ENCODE peak calls at places on chromosomes 4 and X, in six cellular contexts. I is SK-N-DZ, B is AML-193, Z is dorsolateral prefrontal cortex, W is kidney tubule cell, X is GM13976. S is an unnamed sample.

GRCh38 chr4:127586922-127587571 is 45.7 kb upstream of the INTU start:
- DNase-seq in I (peak), B (no peak), Z (no peak), W (peak), X (peak), S (peak)

GRCh38 chr4:173272987-173273386 is 61.2 kb downstream of the HMGB2 start:
- DNase-seq in I (no peak), B (no peak), Z (no peak), W (peak), X (no peak), S (no peak)

GRCh38 chrX:153303276-153304262 is 18.0 kb downstream of the PNMA6F start:
- DNase-seq in I (no peak), B (no peak), Z (no peak), W (no peak), X (no peak), S (no peak)

GRCh38 chrX:7191681-7192110 is 43.7 kb upstream of the PUDP start:
- DNase-seq in I (no peak), B (no peak), Z (no peak), W (peak), X (no peak), S (no peak)

GRCh38 chr4:10164877-10165283 is 48.3 kb upstream of the WDR1 start:
- DNase-seq in I (no peak), B (peak), Z (peak), W (peak), X (peak), S (no peak)

GRCh38 chr4:94116842-94117241 is 90.8 kb upstream of the SMARCAD1 start:
- DNase-seq in I (no peak), B (no peak), Z (no peak), W (no peak), X (no peak), S (no peak)

GRCh38 chr4:153434190-153434589 is 32.0 kb upstream of the TMEM131L start:
- DNase-seq in I (no peak), B (no peak), Z (no peak), W (no peak), X (no peak), S (no peak)

GRCh38 chr4:187286536-187286935 is 562.9 kb upstream of the FAT1 start:
- DNase-seq in I (no peak), B (no peak), Z (no peak), W (no peak), X (no peak), S (no peak)

GRCh38 chrX:30280428-30280827 is 28.8 kb downstream of the NR0B1 start:
- DNase-seq in I (no peak), B (no peak), Z (no peak), W (peak), X (no peak), S (no peak)

GRCh38 chrX:37993857-37994619 is 12.3 kb upstream of the SYTL5 start:
- DNase-seq in I (no peak), B (no peak), Z (no peak), W (peak), X (peak), S (peak)

GRCh38 chr4:111639876-111640275 is 505.4 kb upstream of the FAM241A start:
- DNase-seq in I (no peak), B (no peak), Z (no peak), W (peak), X (no peak), S (peak)

GRCh38 chr4:116132946-116133345 is 952.4 kb downstream of the TRAM1L1 start:
- DNase-seq in I (no peak), B (no peak), Z (no peak), W (no peak), X (no peak), S (no peak)

GRCh38 chr4:156255205-156255604 is 301.5 kb upstream of the CTSO start:
- DNase-seq in I (no peak), B (no peak), Z (no peak), W (no peak), X (no peak), S (no peak)

GRCh38 chr4:153532636-153533035 is 66.5 kb downstream of the TMEM131L start:
- DNase-seq in I (no peak), B (no peak), Z (no peak), W (no peak), X (no peak), S (no peak)

GRCh38 chr4:3285558-3286334 is 7.1 kb upstream of the RGS12 start:
- DNase-seq in I (no peak), B (peak), Z (peak), W (no peak), X (no peak), S (no peak)

GRCh38 chrX:119272882-119273806 is 37.1 kb downstream of the PGRMC1 start:
- DNase-seq in I (peak), B (no peak), Z (no peak), W (peak), X (peak), S (no peak)

GRCh38 chr4:164959896-164960295 is 17.6 kb downstream of the TRIM61 start:
- DNase-seq in I (no peak), B (no peak), Z (no peak), W (no peak), X (no peak), S (no peak)

GRCh38 chrX:38166478-38167083 is 54.1 kb downstream of the SRPX start:
- DNase-seq in I (peak), B (peak), Z (no peak), W (peak), X (peak), S (peak)

GRCh38 chrX:135327299-135327698 is 18.0 kb downstream of the ETDC start:
- DNase-seq in I (peak), B (no peak), Z (no peak), W (peak), X (no peak), S (peak)

GRCh38 chrX:49072712-49073095 is 1.1 kb downstream of the PRAF2 start:
- DNase-seq in I (no peak), B (no peak), Z (no peak), W (no peak), X (no peak), S (no peak)

GRCh38 chr4:7842384-7843279 is 97.0 kb downstream of the AFAP1 start:
- DNase-seq in I (no peak), B (no peak), Z (no peak), W (peak), X (no peak), S (peak)

GRCh38 chr4:153248641-153249198 is 44.5 kb downstream of the TRIM2 start:
- DNase-seq in I (no peak), B (no peak), Z (no peak), W (no peak), X (no peak), S (no peak)

GRCh38 chr4:145907363-145907762 is 31.3 kb downstream of the ZNF827 start:
- DNase-seq in I (no peak), B (no peak), Z (no peak), W (no peak), X (no peak), S (no peak)

GRCh38 chr4:128600996-128601857 is 208.3 kb upstream of the JADE1 start:
- DNase-seq in I (peak), B (no peak), Z (peak), W (peak), X (no peak), S (peak)

GRCh38 chrX:1673337-1673736 is 58.5 kb downstream of the ASMT start:
- DNase-seq in I (no peak), B (no peak), Z (no peak), W (peak), X (peak), S (no peak)

GRCh38 chrX:16130707-16131106 is 7.3 kb downstream of the GRPR start:
- DNase-seq in I (no peak), B (no peak), Z (no peak), W (no peak), X (no peak), S (no peak)

GRCh38 chr4:5205981-5206380 is 154.7 kb downstream of the STK32B start:
- DNase-seq in I (no peak), B (no peak), Z (no peak), W (no peak), X (no peak), S (no peak)

S was measured in Caki2.